ENCODE peak calls at places on chromosomes 3 and 15, in seven cellular contexts. Y, L, Q, E, M, N and U are unnamed samples.

GRCh38 chr3:21624514-21624913 is 126.5 kb downstream of the ZNF385D start:
- DNase-seq in E (no peak), N (no peak), L (no peak), Y (no peak), M (no peak), Q (no peak), U (no peak)

GRCh38 chr3:174060431-174060830 is 662.9 kb downstream of the NLGN1 start:
- DNase-seq in E (no peak), L (no peak), M (no peak), N (no peak), Y (no peak), Q (no peak), U (no peak)

GRCh38 chr15:31016446-31016915 is 25.1 kb upstream of the MTMR10 start:
- DNase-seq in E (no peak), M (no peak), Y (no peak), N (peak), L (no peak), Q (no peak), U (no peak)

GRCh38 chr3:40915346-40915865 is 283.9 kb upstream of the CTNNB1 start:
- DNase-seq in L (no peak), N (no peak), Y (no peak), Q (no peak), E (no peak), M (no peak), U (no peak)

GRCh38 chr3:14488286-14489036 is 51.7 kb downstream of the GRIP2 start:
- DNase-seq in E (no peak), Q (no peak), N (no peak), L (peak), Y (no peak), M (no peak), U (no peak)

GRCh38 chr15:40103864-40104271 is 4.8 kb downstream of the BMF start:
- DNase-seq in Q (no peak), M (no peak), N (no peak), L (no peak), Y (no peak), E (no peak), U (no peak)

GRCh38 chr3:81301230-81301629 is 460.2 kb downstream of the GBE1 start:
- DNase-seq in N (no peak), M (no peak), Y (no peak), Q (no peak), L (no peak), E (no peak), U (no peak)

GRCh38 chr3:140910860-140911259 is 30.8 kb upstream of the SLC25A36 start:
- DNase-seq in M (no peak), L (no peak), E (no peak), Q (no peak), N (no peak), Y (peak), U (peak)

GRCh38 chr3:99523446-99523845 is 114.9 kb upstream of the COL8A1 start:
- DNase-seq in L (no peak), Q (no peak), Y (no peak), E (no peak), M (no peak), N (no peak), U (no peak)

GRCh38 chr15:56759450-56759845 is 26.1 kb upstream of the ZNF280D start:
- DNase-seq in Y (no peak), Q (peak), E (no peak), N (peak), M (peak), L (no peak), U (no peak)

GRCh38 chr3:124584552-124585391 is 145.5 kb upstream of the UMPS start:
- DNase-seq in N (no peak), Q (peak), L (peak), E (no peak), M (peak), Y (peak), U (peak)

GRCh38 chr3:33438871-33439270 is 1.3 kb downstream of the UBP1 start:
- DNase-seq in L (no peak), Q (no peak), N (no peak), M (no peak), Y (no peak), E (no peak), U (no peak)

GRCh38 chr3:148881286-148881685 is 16.2 kb downstream of the CPA3 start:
- DNase-seq in N (no peak), Q (no peak), Y (no peak), L (no peak), E (no peak), M (no peak), U (no peak)

GRCh38 chr3:44906997-44907396 is 32.6 kb downstream of the TGM4 start:
- DNase-seq in N (no peak), L (no peak), E (no peak), M (no peak), Q (no peak), Y (no peak), U (no peak)

GRCh38 chr3:143298886-143299535 is 179.4 kb downstream of the CHST2 start:
- DNase-seq in L (no peak), M (no peak), N (no peak), Y (no peak), Q (no peak), E (no peak), U (peak)

GRCh38 chr15:39165026-39165706 is 415.7 kb upstream of the THBS1 start:
- DNase-seq in N (no peak), L (no peak), Y (no peak), M (no peak), Q (no peak), E (no peak), U (no peak)

GRCh38 chr3:30720586-30721313 is 114.3 kb downstream of the TGFBR2 start:
- DNase-seq in M (no peak), L (no peak), Q (no peak), E (no peak), Y (no peak), N (no peak), U (no peak)

GRCh38 chr3:105907790-105908189 is 39.0 kb upstream of the CBLB start:
- DNase-seq in L (no peak), Y (no peak), N (no peak), M (no peak), Q (no peak), E (no peak), U (no peak)

GRCh38 chr3:50194903-50195500 is 3.6 kb downstream of the GNAT1 start:
- DNase-seq in N (no peak), E (peak), Q (no peak), L (no peak), M (no peak), Y (no peak), U (no peak)

GRCh38 chr3:170726976-170727661 is 141.2 kb upstream of the SLC7A14 start:
- DNase-seq in E (no peak), M (no peak), Q (no peak), L (no peak), Y (no peak), N (no peak), U (no peak)

GRCh38 chr3:133949438-133949837 is 53.8 kb upstream of the RAB6B start:
- DNase-seq in M (no peak), L (no peak), Y (no peak), E (no peak), N (no peak), Q (no peak), U (no peak)

GRCh38 chr3:112579697-112580096 is 17.9 kb downstream of the SLC35A5 start:
- DNase-seq in M (no peak), L (no peak), E (no peak), Y (no peak), Q (no peak), N (peak), U (no peak)

GRCh38 chr3:188256764-188257163 is 102.8 kb downstream of the LPP start:
- DNase-seq in L (no peak), M (no peak), E (no peak), Y (no peak), N (no peak), Q (no peak), U (no peak)

GRCh38 chr3:14520967-14521366 is 19.2 kb downstream of the GRIP2 start:
- DNase-seq in L (no peak), N (no peak), M (peak), Q (no peak), E (no peak), Y (no peak), U (no peak)

GRCh38 chr3:110697961-110698360 is 373.7 kb upstream of the NECTIN3 start:
- DNase-seq in Y (no peak), M (no peak), E (no peak), Q (no peak), L (no peak), N (no peak), U (no peak)

GRCh38 chr15:68316061-68316804 is 38.7 kb downstream of the FEM1B start:
- DNase-seq in M (peak), L (no peak), Y (peak), N (no peak), Q (no peak), E (no peak), U (peak)